ENCODE peak calls at places on chromosomes 7 and 10, in seven cellular contexts. U is RPMI7951; X is M059J; L is HEK293T; C is AG10803; P is stimulated activated CD4-positive, alpha-beta T cell treated with anti-CD3 and anti-CD28 coated beads, Interleukin-1b, Interleukin-23, amount 100 ng/mL, for 48 hours; D is psoas muscle. O is an unnamed sample.

GRCh38 chr10:34756584-34756983 is 58.5 kb downstream of the PARD3 start:
- DNase-seq in U (no peak), X (no peak), L (no peak), C (no peak), P (no peak), D (no peak), O (no peak)

GRCh38 chr10:59537451-59537850 is 172.2 kb downstream of the SLC16A9 start:
- DNase-seq in U (no peak), X (no peak), L (no peak), C (peak; percentile 21), P (no peak), D (no peak), O (no peak)

GRCh38 chr7:28316489-28316888 is 95.8 kb upstream of the CREB5 start:
- DNase-seq in U (peak; percentile 54), X (peak; percentile 26), L (no peak), C (peak; percentile 80), P (no peak), D (no peak), O (no peak)

GRCh38 chr10:6382081-6382480 is 179.3 kb downstream of the PFKFB3 start:
- DNase-seq in U (peak; percentile 99), X (peak; percentile 80), L (no peak), C (peak; percentile 79), P (peak; percentile 35), D (no peak), O (peak; percentile 44)

GRCh38 chr10:10792681-10793080 is 225.0 kb upstream of the CELF2 start:
- DNase-seq in U (peak; percentile 67), X (peak; percentile 63), L (no peak), C (peak; percentile 94), P (no peak), D (no peak), O (no peak)

GRCh38 chr10:126350216-126350992 is 37.9 kb downstream of the ADAM12 start:
- DNase-seq in U (peak; percentile 97), X (peak; percentile 100), L (no peak), C (peak; percentile 94), P (no peak), D (peak; percentile 20), O (no peak)

GRCh38 chr10:96306516-96306915 is 2.3 kb downstream of the DNTT start:
- DNase-seq in U (peak; percentile 34), X (peak; percentile 17), L (no peak), C (peak; percentile 7), P (no peak), D (peak; percentile 29), O (no peak)

GRCh38 chr7:44348851-44349781 is 23.7 kb upstream of the CAMK2B start:
- DNase-seq in U (no peak), X (no peak), L (peak; percentile 18), C (no peak), P (no peak), D (no peak), O (no peak)

GRCh38 chr7:119175916-119176627 is 951.6 kb downstream of the ANKRD7 start:
- DNase-seq in U (peak; percentile 52), X (peak; percentile 39), L (peak; percentile 44), C (peak; percentile 3), P (peak; percentile 14), D (no peak), O (peak; percentile 31)

GRCh38 chr7:122790558-122790957 is 87.8 kb upstream of the RNF148 start:
- DNase-seq in U (no peak), X (no peak), L (no peak), C (no peak), P (no peak), D (no peak), O (no peak)

GRCh38 chr7:149279111-149279743 is 17.2 kb downstream of the ZNF783 start:
- DNase-seq in U (no peak), X (no peak), L (no peak), C (no peak), P (no peak), D (no peak), O (no peak)

GRCh38 chr10:58704226-58705200 is 191.8 kb downstream of the BICC1 start:
- DNase-seq in U (peak; percentile 72), X (peak; percentile 46), L (no peak), C (peak; percentile 89), P (no peak), D (no peak), O (no peak)

O was measured in stimulated activated CD8-positive, alpha-beta memory T cell treated with anti-CD3 and anti-CD28 coated beads, Interleukin-4, amount 100 ng/mL, for 48 hours.